ENCODE peak calls at places on chromosomes 6 and 20, in eight cellular contexts. K, Q, E, C, M, Y, J and S are unnamed samples.

GRCh38 chr6:53803081-53803860 is 8.5 kb downstream of the LRRC1 start:
- DNase-seq in J (no peak), M (no peak), C (no peak), Q (no peak), Y (no peak), E (no peak), K (no peak), S (no peak)

GRCh38 chr6:3206339-3207015 is 21.0 kb downstream of the TUBB2B start:
- DNase-seq in C (no peak), E (no peak), Y (no peak), Q (no peak), K (no peak), J (no peak), M (no peak), S (no peak)

GRCh38 chr6:163338671-163339405 is 75.7 kb upstream of the QKI start:
- DNase-seq in C (no peak), K (peak), E (no peak), J (no peak), M (no peak), Q (no peak), Y (no peak), S (no peak)

GRCh38 chr20:54345301-54345724 is 130.1 kb upstream of the DOK5 start:
- DNase-seq in Y (peak), C (no peak), K (no peak), E (no peak), J (no peak), Q (no peak), M (no peak), S (no peak)

GRCh38 chr6:114100421-114100820 is 129.5 kb upstream of the HDAC2 start:
- DNase-seq in M (no peak), Q (no peak), E (no peak), J (no peak), K (no peak), Y (peak), C (no peak), S (no peak)

GRCh38 chr6:136964368-136964767 is 42.3 kb downstream of the SLC35D3 start:
- DNase-seq in K (no peak), J (no peak), M (no peak), E (no peak), Y (no peak), Q (no peak), C (no peak), S (no peak)

GRCh38 chr6:40159865-40160264 is 225.6 kb upstream of the MOCS1 start:
- DNase-seq in Q (no peak), C (no peak), E (no peak), M (no peak), J (no peak), K (no peak), Y (no peak), S (no peak)

GRCh38 chr20:50278684-50279531 is 88.3 kb downstream of the CEBPB start:
- DNase-seq in Q (no peak), M (no peak), J (peak), K (peak), C (no peak), Y (no peak), E (no peak), S (no peak)

GRCh38 chr6:94270040-94270689 is 850.8 kb upstream of the EPHA7 start:
- DNase-seq in K (no peak), J (no peak), E (peak), Q (no peak), Y (no peak), M (no peak), C (peak), S (no peak)

GRCh38 chr6:111238464-111239119 is 151.3 kb downstream of the SLC16A10 start:
- DNase-seq in Q (no peak), J (no peak), Y (peak), E (no peak), K (no peak), C (no peak), M (no peak), S (no peak)

GRCh38 chr6:56370591-56371198 is 123.3 kb upstream of the COL21A1 start:
- DNase-seq in Y (peak), E (peak), J (no peak), M (no peak), K (no peak), C (peak), Q (no peak), S (peak)

GRCh38 chr20:45957021-45957941 is 14.7 kb downstream of the ZNF335 start:
- DNase-seq in E (no peak), Q (no peak), K (no peak), Y (no peak), J (no peak), M (no peak), C (no peak), S (no peak)

GRCh38 chr6:165680975-165681374 is 17.9 kb upstream of the PDE10A start:
- DNase-seq in C (no peak), M (no peak), K (no peak), J (no peak), Q (no peak), Y (no peak), E (no peak), S (no peak)

GRCh38 chr6:170174124-170174770 is 116.6 kb downstream of the DLL1 start:
- DNase-seq in Q (no peak), M (no peak), J (peak), C (no peak), E (no peak), K (peak), Y (no peak), S (no peak)

GRCh38 chr6:39247667-39248194 is 18.5 kb upstream of the KCNK5 start:
- DNase-seq in J (no peak), C (no peak), M (no peak), K (no peak), E (no peak), Y (no peak), Q (no peak), S (no peak)

GRCh38 chr6:2450546-2450945 is 205.1 kb upstream of the GMDS start:
- DNase-seq in Y (peak), M (no peak), C (peak), Q (no peak), J (peak), E (peak), K (peak), S (no peak)

GRCh38 chr6:50925981-50926380 is 107.3 kb downstream of the TFAP2B start:
- DNase-seq in Q (no peak), K (no peak), M (no peak), C (no peak), J (no peak), E (no peak), Y (no peak), S (no peak)

GRCh38 chr20:21564127-21564773 is 50.4 kb upstream of the NKX2-2 start:
- DNase-seq in Q (no peak), C (no peak), M (no peak), J (peak), E (no peak), Y (no peak), K (no peak), S (no peak)

GRCh38 chr20:24470031-24470781 is 777 bp downstream of the SYNDIG1 start:
- DNase-seq in K (no peak), E (no peak), Y (no peak), Q (no peak), M (no peak), J (no peak), C (no peak), S (no peak)

GRCh38 chr6:167648506-167649278 is 178.0 kb upstream of the AFDN start:
- DNase-seq in J (no peak), Y (no peak), C (no peak), E (no peak), Q (no peak), M (no peak), K (no peak), S (no peak)

GRCh38 chr6:16398587-16398986 is 160.2 kb downstream of the GMPR start:
- DNase-seq in J (no peak), K (no peak), E (no peak), Q (no peak), C (no peak), Y (no peak), M (no peak), S (no peak)

GRCh38 chr20:64109831-64110391 is 2.5 kb upstream of the NPBWR2 start:
- DNase-seq in J (no peak), C (no peak), E (no peak), Y (no peak), Q (no peak), M (no peak), K (no peak), S (no peak)

GRCh38 chr6:30802731-30803130 is 58.4 kb upstream of the IER3 start:
- DNase-seq in E (no peak), M (no peak), K (no peak), C (no peak), Q (no peak), J (no peak), Y (peak), S (no peak)

GRCh38 chr6:21157186-21157929 is 436.2 kb upstream of the SOX4 start:
- DNase-seq in M (no peak), Y (no peak), K (no peak), C (no peak), E (peak), J (no peak), Q (no peak), S (no peak)

GRCh38 chr6:26022166-26022510 is 59.5 kb downstream of the TRIM38 start:
- DNase-seq in J (no peak), C (peak), Q (peak), M (no peak), E (peak), K (peak), Y (peak), S (peak)

GRCh38 chr6:44117397-44118128 is 9.7 kb downstream of the MRPL14 start:
- DNase-seq in J (no peak), E (no peak), Q (no peak), C (no peak), Y (peak), K (no peak), M (no peak), S (no peak)

GRCh38 chr20:4366076-4366475 is 350.7 kb upstream of the RNF24 start:
- DNase-seq in Q (no peak), K (no peak), E (no peak), Y (no peak), M (no peak), C (no peak), J (no peak), S (no peak)

GRCh38 chr6:50600280-50600679 is 113.0 kb upstream of the TFAP2D start:
- DNase-seq in Q (no peak), M (no peak), E (no peak), Y (no peak), J (no peak), C (no peak), K (no peak), S (no peak)

GRCh38 chr6:107539409-107539808 is 49.5 kb downstream of the SOBP start:
- DNase-seq in Q (no peak), M (no peak), J (peak), K (peak), C (peak), E (peak), Y (no peak), S (no peak)

GRCh38 chr6:44270526-44271405 is 516 bp downstream of the TMEM151B start:
- DNase-seq in Q (no peak), M (no peak), Y (no peak), C (no peak), E (peak), K (peak), J (no peak), S (no peak)

GRCh38 chr6:126905917-126906316 is 212.6 kb upstream of the RSPO3 start:
- DNase-seq in Q (no peak), M (no peak), Y (no peak), K (peak), J (no peak), C (no peak), E (no peak), S (no peak)

GRCh38 chr20:47097691-47098622 is 203.3 kb downstream of the EYA2 start:
- DNase-seq in J (no peak), Y (no peak), Q (no peak), C (no peak), K (no peak), M (no peak), E (no peak), S (no peak)

GRCh38 chr20:46994341-46994740 is 99.7 kb downstream of the EYA2 start:
- DNase-seq in Y (no peak), J (no peak), Q (peak), E (no peak), M (peak), C (no peak), K (no peak), S (no peak)

GRCh38 chr6:45746046-45746445 is 269.6 kb downstream of the CLIC5 start:
- DNase-seq in Y (peak), M (no peak), E (no peak), J (no peak), K (no peak), Q (no peak), C (no peak), S (no peak)

GRCh38 chr6:149211046-149211571 is 106.4 kb upstream of the TAB2 start:
- DNase-seq in E (no peak), Y (peak), C (no peak), K (no peak), Q (peak), J (no peak), M (no peak), S (peak)